ENCODE peak calls at places on chromosomes 13 and 19, in four cellular contexts. O is esophagus muscularis mucosa, C is heart right ventricle, A is transverse colon. V is an unnamed sample.

GRCh38 chr13:23579886-23580706 is 9.9 kb downstream of the TNFRSF19 start:
- DNase-seq in C (no peak), O (no peak), A (no peak), V (no peak)

GRCh38 chr13:28147489-28147888 is 9.1 kb downstream of the PAN3 start:
- DNase-seq in O (no peak), A (no peak), C (no peak), V (no peak)

GRCh38 chr13:72696590-72696989 is 30.8 kb downstream of the MZT1 start:
- DNase-seq in O (no peak), C (no peak), A (no peak), V (no peak)

GRCh38 chr13:111907341-111907880 is 159.5 kb upstream of the SOX1 start:
- DNase-seq in O (peak; percentile 68), A (no peak), C (no peak), V (no peak)

GRCh38 chr19:46494115-46494935 is 1.3 kb downstream of the PNMA8B start:
- DNase-seq in O (no peak), A (no peak), C (peak; percentile 17), V (peak; percentile 73)

GRCh38 chr13:113664751-113665581 is 2.1 kb upstream of the GRK1 start:
- DNase-seq in C (no peak), A (peak; percentile 11), O (no peak), V (peak; percentile 75)

GRCh38 chr13:108426893-108427292 is 157.4 kb downstream of the TNFSF13B start:
- DNase-seq in C (no peak), O (no peak), A (no peak), V (no peak)

GRCh38 chr19:778910-779653 is 18.2 kb upstream of the PTBP1 start:
- DNase-seq in O (no peak), C (no peak), A (peak; percentile 38), V (peak; percentile 63)

GRCh38 chr13:110774051-110774450 is 60.6 kb downstream of the ING1 start:
- DNase-seq in A (no peak), O (peak; percentile 86), C (no peak), V (no peak)

GRCh38 chr13:24243311-24243710 is 66.1 kb upstream of the C1QTNF9 start:
- DNase-seq in O (no peak), C (no peak), A (no peak), V (no peak)

GRCh38 chr13:40388617-40389016 is 277.8 kb downstream of the FOXO1 start:
- DNase-seq in O (peak; percentile 85), A (peak; percentile 64), C (no peak), V (peak; percentile 57)

GRCh38 chr19:47757617-47758432 is 12.5 kb downstream of the NOP53 start:
- DNase-seq in O (no peak), A (peak; percentile 61), C (no peak), V (no peak)
- H3K27ac ChIP-seq in O (no peak overlapping the region), A (peak overlapping the region; percentile 82), C (no peak overlapping the region), V (no peak overlapping the region)

GRCh38 chr13:60379837-60380236 is 17.2 kb upstream of the TDRD3 start:
- DNase-seq in O (no peak), A (no peak), C (no peak), V (no peak)
- TF ChIP-seq CTCF in O (no peak), A (no peak), C (no peak), V (no peak)

GRCh38 chr19:7921302-7921954 is 1.3 kb downstream of the SNAPC2 start:
- DNase-seq in A (no peak), C (no peak), O (no peak), V (peak; percentile 51)
- H3K27ac ChIP-seq in A (peak overlapping the region; percentile 88), C (peak overlapping the region; percentile 63), O (peak overlapping the region; percentile 95), V (peak overlapping the region; percentile 91)

GRCh38 chr13:49908637-49909036 is 27.5 kb downstream of the SPRYD7 start:
- DNase-seq in C (no peak), A (no peak), O (no peak), V (no peak)
- TF ChIP-seq CTCF in C (no peak), A (no peak), O (no peak), V (no peak)